ENCODE peak calls at places on chromosomes 12 and 14, in ten cellular contexts. D is WTC11, T is CD14-positive monocyte, W is fibroblast of mammary gland, F is omental fat pad, P is GM23338, N is IMR-90, S is cardiac fibroblast, H is heart right ventricle, G is astrocyte of the spinal cord. Q is an unnamed sample.

GRCh38 chr14:97164014-97164413 is 366.8 kb downstream of the VRK1 start:
- DNase-seq in D (no peak), T (no peak), W (peak; percentile 1), F (no peak), P (no peak), N (no peak), S (no peak), H (no peak), G (no peak), Q (no peak)

GRCh38 chr12:115922952-115923564 is 354.4 kb downstream of the MED13L start:
- DNase-seq in D (no peak), T (no peak), W (peak; percentile 33), F (no peak), P (peak; percentile 69), N (no peak), S (peak; percentile 27), H (no peak), G (peak; percentile 7), Q (no peak)

GRCh38 chr12:94561943-94562411 is 88.4 kb downstream of the TMCC3 start:
- DNase-seq in D (no peak), T (no peak), W (no peak), F (no peak), P (no peak), N (no peak), S (no peak), H (peak; percentile 11), G (peak; percentile 24), Q (peak; percentile 40)

GRCh38 chr12:32423598-32423997 is 24.2 kb downstream of the FGD4 start:
- DNase-seq in D (no peak), T (no peak), W (no peak), F (no peak), P (no peak), N (no peak), S (no peak), H (no peak), G (no peak), Q (no peak)

GRCh38 chr14:102591372-102591943 is 991 bp upstream of the RCOR1 start:
- DNase-seq in D (peak; percentile 34), T (no peak), W (peak; percentile 27), F (no peak), P (peak; percentile 68), N (peak; percentile 29), S (peak; percentile 35), H (peak; percentile 51), G (peak; percentile 40), Q (peak; percentile 53)

GRCh38 chr14:93078830-93079229 is 36.9 kb downstream of the ITPK1 start:
- DNase-seq in D (no peak), T (no peak), W (peak; percentile 84), F (no peak), P (no peak), N (peak; percentile 25), S (peak; percentile 25), H (no peak), G (peak; percentile 24), Q (no peak)

GRCh38 chr12:57890191-57891120 is 43.9 kb upstream of the CTDSP2 start:
- DNase-seq in D (no peak), T (no peak), W (peak; percentile 68), F (no peak), P (no peak), N (peak; percentile 55), S (peak; percentile 75), H (no peak), G (peak; percentile 34), Q (no peak)

GRCh38 chr14:98909251-98909944 is 362.6 kb downstream of the BCL11B start:
- DNase-seq in D (no peak), T (no peak), W (peak; percentile 60), F (no peak), P (no peak), N (no peak), S (no peak), H (no peak), G (peak; percentile 79), Q (no peak)

GRCh38 chr14:59836116-59836515 is 34.5 kb downstream of the RTN1 start:
- DNase-seq in D (no peak), T (no peak), W (peak; percentile 2), F (no peak), P (no peak), N (no peak), S (peak; percentile 6), H (no peak), G (no peak), Q (no peak)

GRCh38 chr12:6635856-6636521 is at the start of gene LPAR5:
- DNase-seq in D (peak; percentile 52), T (no peak), W (peak; percentile 29), F (no peak), P (peak; percentile 58), N (no peak), S (peak; percentile 32), H (no peak), G (peak; percentile 46), Q (no peak)

GRCh38 chr12:93634416-93634815 is 42.8 kb upstream of the CRADD start:
- DNase-seq in D (no peak), T (no peak), W (peak; percentile 93), F (no peak), P (no peak), N (peak; percentile 64), S (peak; percentile 82), H (no peak), G (peak; percentile 31), Q (no peak)

GRCh38 chr12:80470403-80470802 is 26.4 kb downstream of the PTPRQ start:
- DNase-seq in D (no peak), T (no peak), W (no peak), F (no peak), P (peak; percentile 52), N (no peak), S (no peak), H (no peak), G (no peak), Q (no peak)

DNA sequence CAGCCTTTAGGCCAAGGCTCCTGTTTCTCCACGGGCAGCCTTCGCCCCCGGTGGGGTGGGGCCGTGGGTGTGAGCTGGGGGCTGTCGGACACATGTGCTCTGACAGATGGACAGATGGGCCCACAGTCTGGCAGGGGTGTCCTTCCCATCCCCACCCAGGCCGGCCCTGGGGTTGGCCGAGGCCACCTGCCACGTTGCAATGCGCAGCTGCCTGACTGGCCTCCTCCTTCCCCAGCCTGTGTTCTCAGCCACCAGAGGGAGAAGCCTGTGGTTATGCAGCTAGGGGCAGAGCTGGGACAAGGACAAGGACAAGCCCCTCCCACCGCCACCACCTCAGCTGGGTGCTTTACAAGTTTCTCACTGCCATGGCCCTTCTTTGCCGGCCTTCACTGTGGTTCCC is 44.4 kb downstream of the TEAD4 start:
- DNase-seq in D (peak; percentile 39), T (no peak), W (no peak), F (no peak), P (peak; percentile 39), N (no peak), S (no peak), H (no peak), G (no peak), Q (peak; percentile 76)
- TF ChIP-seq CTCF in D (no peak), T (no peak), W (no peak), F (no peak), P (no peak), N (no peak), S (no peak), H (no peak), G (no peak), Q (no peak)

DNA sequence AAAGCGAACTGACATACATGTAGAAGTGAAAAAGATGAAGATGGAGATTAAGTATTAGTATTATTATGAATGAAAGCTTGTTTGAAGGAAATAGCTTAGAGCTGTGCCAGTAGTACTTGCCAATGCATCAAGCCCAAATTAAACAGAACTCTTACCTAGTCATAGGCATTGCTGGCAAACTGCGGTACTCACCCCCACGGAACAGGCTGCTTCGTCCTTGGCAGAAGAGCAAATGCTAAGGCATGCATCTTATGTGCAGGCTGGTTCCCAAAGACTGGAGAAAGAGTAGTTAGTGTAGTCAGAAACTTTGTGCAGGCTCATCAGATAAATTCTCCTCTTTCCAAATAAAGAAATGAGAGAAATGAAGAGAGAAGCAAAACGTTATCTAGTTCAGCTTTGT is 134.8 kb downstream of the CCDC59 start:
- DNase-seq in D (no peak), T (no peak), W (no peak), F (no peak), P (no peak), N (no peak), S (no peak), H (no peak), G (no peak), Q (no peak)
- TF ChIP-seq CTCF in D (no peak), T (no peak), W (no peak), F (no peak), P (no peak), N (no peak), S (no peak), H (no peak), G (no peak), Q (no peak)

DNA sequence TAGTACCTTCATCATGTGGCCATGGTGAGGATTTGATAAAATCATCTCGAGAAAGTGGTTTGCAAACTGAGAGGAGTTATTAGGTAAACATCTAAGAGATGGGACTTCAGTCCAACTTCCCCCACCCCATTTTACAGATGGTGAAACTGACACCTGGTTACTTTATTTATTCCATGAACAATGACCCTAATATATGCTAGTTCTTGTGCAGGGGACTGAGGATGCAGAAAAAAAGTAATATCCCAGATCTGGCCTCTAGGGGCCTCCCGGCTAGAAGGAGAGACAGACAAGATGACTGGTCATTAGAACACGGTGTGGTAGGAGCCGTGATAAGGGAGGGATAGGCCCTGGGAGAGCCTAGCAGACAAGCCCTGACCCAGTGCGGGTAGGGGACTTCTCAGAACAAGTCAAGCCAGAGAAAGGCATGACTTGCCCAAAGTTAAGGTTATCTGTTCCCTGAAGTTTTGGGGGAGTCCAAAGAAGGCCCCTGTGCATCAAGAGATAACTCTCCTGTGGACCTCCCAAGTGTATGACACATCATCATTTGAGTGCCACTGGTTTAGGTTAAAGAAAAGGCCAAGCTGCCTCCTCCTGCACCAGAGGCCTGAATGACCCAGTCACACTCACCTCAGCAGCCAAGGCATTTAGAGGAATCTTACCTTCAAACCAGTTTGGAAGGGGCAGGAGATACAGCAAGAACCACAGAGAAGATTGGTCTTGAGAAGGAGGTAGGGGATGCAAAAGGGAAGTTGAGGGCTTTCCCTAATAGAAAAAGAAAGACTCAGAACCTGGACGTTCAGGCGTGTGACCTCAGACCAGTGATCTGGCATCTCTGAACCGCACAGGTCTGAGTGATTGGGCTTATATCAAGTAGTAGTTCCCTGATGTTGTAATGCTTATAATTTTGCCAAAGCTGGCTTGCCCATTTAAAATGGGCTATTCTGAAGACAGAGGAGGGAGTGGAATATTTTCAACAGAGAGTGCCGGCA is 1.6 kb downstream of the CMKLR1 start:
- DNase-seq in D (peak; percentile 35), T (no peak), W (peak; percentile 26), F (no peak), P (peak; percentile 74), N (peak; percentile 8), S (peak; percentile 3), H (no peak), G (peak; percentile 12), Q (no peak)
- TF ChIP-seq CTCF in D (peak; percentile 62), T (peak; percentile 83), W (peak; percentile 54), F (no peak), P (peak; percentile 73), N (peak; percentile 30), S (no peak), H (no peak), G (peak; percentile 57), Q (peak; percentile 40)

DNA sequence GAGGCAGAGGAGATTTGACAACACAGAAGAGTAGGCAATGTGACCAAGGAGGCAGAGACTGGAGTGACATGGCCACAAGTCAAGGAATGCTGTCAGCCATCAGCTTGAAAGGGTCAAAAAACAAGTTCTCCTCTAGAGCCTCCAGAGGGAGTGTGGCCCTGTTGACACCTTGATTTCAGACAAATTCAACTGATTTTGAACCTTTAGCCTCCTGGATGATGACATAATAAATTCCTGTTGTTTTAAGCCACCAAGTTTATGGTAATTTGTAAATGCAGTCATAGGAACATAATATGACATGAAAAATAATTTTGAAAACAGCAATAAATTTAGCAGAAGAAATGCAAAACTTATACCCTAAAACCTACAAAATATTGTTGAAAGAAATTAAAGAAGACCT is 8.5 kb upstream of the NGDN start:
- DNase-seq in D (no peak), T (no peak), W (no peak), F (no peak), P (peak; percentile 41), N (no peak), S (no peak), H (no peak), G (no peak), Q (no peak)
- TF ChIP-seq CTCF in D (no peak), T (no peak), W (no peak), F (no peak), P (peak; percentile 32), N (no peak), S (no peak), H (no peak), G (no peak), Q (no peak)